ENCODE peak calls at places on chromosomes 4 and X, in ten cellular contexts. E is Peyer's patch, G is astrocyte, T is AG10803, V is keratinocyte, O is spleen, N is fibroblast of lung, H is bronchial epithelial cell, W is PC-9, X is heart left ventricle. L is an unnamed sample.

GRCh38 chr4:119726505-119726904 is 97.9 kb upstream of the PDE5A start:
- DNase-seq in T (peak), O (no peak), E (no peak), W (no peak), V (no peak), X (no peak), G (peak), N (peak), H (no peak), L (no peak)

GRCh38 chr4:93855926-93856325 is 27.4 kb downstream of the ATOH1 start:
- DNase-seq in V (no peak), E (no peak), W (no peak), O (no peak), H (no peak), N (no peak), T (no peak), G (no peak), X (no peak), L (no peak)

GRCh38 chr4:95694411-95694810 is 145.5 kb upstream of the PDHA2 start:
- DNase-seq in X (no peak), H (peak), T (no peak), O (no peak), N (no peak), V (no peak), G (no peak), W (no peak), E (no peak), L (no peak)

GRCh38 chr4:53376900-53377299 is 541 bp upstream of the FIP1L1 start:
- DNase-seq in W (no peak), E (no peak), T (no peak), N (no peak), X (no peak), V (no peak), O (no peak), H (no peak), G (no peak), L (no peak)

GRCh38 chr4:114857831-114858230 is 255.6 kb downstream of the NDST4 start:
- DNase-seq in T (no peak), W (no peak), N (no peak), E (no peak), G (no peak), X (no peak), O (no peak), H (peak), V (no peak), L (peak)

GRCh38 chr4:119048446-119048845 is 87.2 kb upstream of the MYOZ2 start:
- DNase-seq in X (no peak), W (no peak), E (no peak), G (no peak), N (no peak), O (no peak), T (no peak), V (no peak), H (peak), L (no peak)

GRCh38 chr4:84582988-84583870 is at the start of gene CDS1:
- DNase-seq in G (no peak), N (no peak), V (no peak), W (no peak), T (no peak), E (peak), O (peak), H (peak), X (peak), L (peak)

GRCh38 chr4:139177049-139177887 is at the start of gene ELF2:
- DNase-seq in H (peak), O (peak), G (peak), V (no peak), T (peak), W (peak), N (peak), X (peak), E (peak), L (peak)

GRCh38 chr4:180827193-180827592 is 1416.0 kb upstream of the TENM3 start:
- DNase-seq in E (no peak), W (no peak), O (no peak), H (no peak), X (no peak), T (peak), N (peak), V (no peak), G (no peak), L (no peak)

GRCh38 chr4:4269856-4270255 is 20.1 kb downstream of the LYAR start:
- DNase-seq in T (no peak), X (no peak), W (no peak), V (peak), H (peak), G (peak), E (no peak), N (peak), O (no peak), L (no peak)

GRCh38 chr4:139704915-139705485 is 39.4 kb downstream of the MGST2 start:
- DNase-seq in X (no peak), E (no peak), N (peak), G (peak), V (no peak), T (no peak), W (no peak), O (no peak), H (peak), L (no peak)

GRCh38 chr4:48369248-48369647 is 27.9 kb downstream of the SLAIN2 start:
- DNase-seq in O (no peak), N (no peak), E (no peak), X (no peak), T (peak), H (peak), W (no peak), V (no peak), G (peak), L (no peak)

GRCh38 chr4:185799442-185799841 is 12.6 kb downstream of the SORBS2 start:
- DNase-seq in H (no peak), N (no peak), T (no peak), X (no peak), W (no peak), O (no peak), V (no peak), G (no peak), E (no peak), L (no peak)

GRCh38 chr4:116357758-116358157 is 727.6 kb downstream of the TRAM1L1 start:
- DNase-seq in O (no peak), G (peak), V (peak), H (peak), N (no peak), E (no peak), X (no peak), T (no peak), W (peak), L (no peak)

GRCh38 chr4:79395883-79396282 is 12.1 kb downstream of the GK2 start:
- DNase-seq in G (no peak), V (no peak), W (no peak), T (no peak), E (no peak), O (no peak), H (no peak), N (no peak), X (no peak), L (no peak)

GRCh38 chr4:1008840-1009646 is 2.4 kb upstream of the FGFRL1 start:
- DNase-seq in O (peak), N (no peak), H (no peak), W (no peak), E (peak), G (no peak), T (no peak), V (no peak), X (no peak), L (peak)

GRCh38 chr4:17770845-17771244 is 10.6 kb downstream of the FAM184B start:
- DNase-seq in H (peak), N (no peak), V (no peak), X (no peak), E (no peak), W (no peak), T (no peak), G (peak), O (no peak), L (no peak)

GRCh38 chr4:39714171-39714570 is 16.2 kb downstream of the UBE2K start:
- DNase-seq in N (no peak), O (no peak), E (no peak), X (no peak), T (no peak), G (no peak), H (no peak), W (no peak), V (no peak), L (no peak)

GRCh38 chrX:143669395-143669794 is 33.5 kb upstream of the SLITRK4 start:
- DNase-seq in E (no peak), N (no peak), H (peak), W (no peak), G (no peak), X (no peak), V (no peak), T (no peak), O (no peak), L (no peak)

GRCh38 chrX:44651347-44651746 is 108.7 kb upstream of the FUNDC1 start:
- DNase-seq in N (no peak), X (no peak), H (no peak), O (no peak), V (no peak), W (no peak), E (no peak), T (no peak), G (no peak), L (no peak)

GRCh38 chrX:1807301-1807731 is 192.5 kb downstream of the ASMT start:
- DNase-seq in O (peak), X (no peak), G (peak), E (no peak), N (no peak), H (no peak), T (peak), W (no peak), V (no peak), L (no peak)

GRCh38 chrX:74232859-74233258 is 71.1 kb upstream of the ZCCHC13 start:
- DNase-seq in H (peak), V (no peak), G (peak), E (no peak), N (peak), W (no peak), T (peak), O (no peak), X (no peak), L (no peak)

GRCh38 chr4:142582340-142582739 is 263.8 kb downstream of the INPP4B start:
- DNase-seq in N (no peak), W (no peak), G (no peak), T (no peak), V (no peak), E (no peak), X (no peak), H (no peak), O (no peak), L (no peak)

GRCh38 chr4:68592673-68593072 is 16.6 kb upstream of the UGT2B17 start:
- DNase-seq in V (no peak), T (no peak), X (no peak), E (no peak), G (no peak), O (no peak), N (no peak), H (no peak), W (no peak), L (no peak)

GRCh38 chr4:83340692-83341343 is 6.2 kb upstream of the HPSE start:
- DNase-seq in O (no peak), X (no peak), V (no peak), T (no peak), E (no peak), N (no peak), G (no peak), H (no peak), W (no peak), L (no peak)

GRCh38 chr4:52883183-52883621 is 21.1 kb downstream of the RASL11B start:
- DNase-seq in N (no peak), G (no peak), E (no peak), T (no peak), H (peak), X (no peak), V (no peak), O (no peak), W (peak), L (peak)

GRCh38 chrX:131083510-131084142 is 25.5 kb downstream of the ARHGAP36 start:
- DNase-seq in H (no peak), T (no peak), X (no peak), G (no peak), N (no peak), W (no peak), O (peak), V (no peak), E (no peak), L (no peak)

GRCh38 chr4:20538922-20539321 is 161.3 kb upstream of the PACRGL start:
- DNase-seq in E (no peak), W (no peak), N (no peak), T (no peak), V (no peak), X (no peak), G (no peak), H (peak), O (no peak), L (no peak)

GRCh38 chrX:110228453-110228852 is 89.4 kb downstream of the AMMECR1 start:
- DNase-seq in T (no peak), O (no peak), W (no peak), E (no peak), V (no peak), G (no peak), X (no peak), N (no peak), H (no peak), L (no peak)

GRCh38 chr4:48472794-48473193 is 10.3 kb upstream of the SLC10A4 start:
- DNase-seq in H (no peak), W (no peak), O (no peak), X (no peak), N (no peak), T (no peak), G (no peak), E (no peak), V (no peak), L (no peak)

GRCh38 chr4:80678413-80678812 is 342.9 kb downstream of the CFAP299 start:
- DNase-seq in N (no peak), E (no peak), H (peak), G (no peak), O (no peak), T (no peak), V (no peak), X (no peak), W (no peak), L (no peak)

GRCh38 chr4:180810581-180810980 is 1432.6 kb upstream of the TENM3 start:
- DNase-seq in N (no peak), X (no peak), W (no peak), V (no peak), H (no peak), E (no peak), G (peak), T (no peak), O (no peak), L (no peak)

GRCh38 chrX:132025085-132025484 is 2.0 kb downstream of the STK26 start:
- DNase-seq in O (no peak), E (no peak), V (no peak), H (no peak), W (no peak), N (no peak), G (no peak), X (no peak), T (no peak), L (no peak)

GRCh38 chr4:14520171-14520570 is 482.1 kb upstream of the CPEB2 start:
- DNase-seq in E (no peak), T (no peak), N (peak), H (peak), G (no peak), W (no peak), X (no peak), V (no peak), O (no peak), L (no peak)

GRCh38 chr4:76752911-76753494 is 144.9 kb downstream of the SOWAHB start:
- DNase-seq in N (peak), W (no peak), X (no peak), V (peak), E (no peak), T (peak), G (peak), H (peak), O (no peak), L (no peak)

GRCh38 chr4:30630431-30630830 is 89.7 kb upstream of the PCDH7 start:
- DNase-seq in N (no peak), T (no peak), G (no peak), V (no peak), E (no peak), X (no peak), H (no peak), O (no peak), W (no peak), L (no peak)

GRCh38 chr4:84578540-84579409 is 4.2 kb upstream of the CDS1 start:
- DNase-seq in O (no peak), N (peak), H (peak), X (no peak), T (peak), W (no peak), G (peak), V (no peak), E (no peak), L (peak)

GRCh38 chr4:972651-973424 is 531 bp downstream of the DGKQ start:
- DNase-seq in O (peak), W (no peak), N (no peak), T (peak), H (no peak), V (no peak), G (no peak), X (peak), E (peak), L (no peak)

GRCh38 chrX:14491689-14492088 is 37.6 kb upstream of the GLRA2 start:
- DNase-seq in O (no peak), N (no peak), E (no peak), T (no peak), G (no peak), X (no peak), V (no peak), W (no peak), H (peak), L (no peak)

GRCh38 chrX:14501312-14501711 is 28.0 kb upstream of the GLRA2 start:
- DNase-seq in E (no peak), G (no peak), T (no peak), H (no peak), N (no peak), V (no peak), O (no peak), X (no peak), W (no peak), L (no peak)

GRCh38 chrX:14497184-14497666 is 32.1 kb upstream of the GLRA2 start:
- DNase-seq in H (no peak), V (no peak), G (no peak), N (peak), E (no peak), W (no peak), O (no peak), T (peak), X (no peak), L (no peak)

GRCh38 chrX:14496674-14497073 is 32.7 kb upstream of the GLRA2 start:
- DNase-seq in T (peak), O (no peak), N (no peak), G (no peak), W (no peak), X (no peak), E (no peak), H (no peak), V (no peak), L (no peak)
- H3K4me3 ChIP-seq in T (peak), O (no peak), N (peak), G (no peak), W (peak), X (peak), E (no peak), H (no peak), V (no peak), L (no peak)

GRCh38 chr4:124913237-124913636 is 200.7 kb upstream of the ANKRD50 start:
- DNase-seq in G (no peak), O (no peak), X (no peak), N (no peak), E (no peak), T (no peak), H (no peak), W (no peak), V (no peak), L (no peak)
- TF ChIP-seq CTCF in G (no peak), O (no peak), X (no peak), N (no peak), E (no peak), T (no peak), H (no peak), W (no peak), V (peak), L (no peak)

GRCh38 chrX:40169193-40170086 is 71.7 kb upstream of the BCOR start:
- DNase-seq in W (peak), X (peak), V (no peak), N (peak), H (peak), G (peak), T (peak), O (peak), E (no peak), L (peak)

GRCh38 chrX:40165861-40166260 is 68.1 kb upstream of the BCOR start:
- DNase-seq in T (no peak), O (peak), X (no peak), E (no peak), V (no peak), W (no peak), N (no peak), H (no peak), G (no peak), L (no peak)

GRCh38 chrX:40166582-40166981 is 68.8 kb upstream of the BCOR start:
- DNase-seq in T (peak), H (no peak), O (peak), X (no peak), W (no peak), G (no peak), V (no peak), E (no peak), N (no peak), L (no peak)

GRCh38 chrX:40167240-40168182 is 69.8 kb upstream of the BCOR start:
- DNase-seq in O (peak), H (no peak), W (no peak), V (no peak), G (no peak), X (peak), E (no peak), T (no peak), N (no peak), L (no peak)

GRCh38 chrX:40168183-40169015 is 70.6 kb upstream of the BCOR start:
- DNase-seq in X (no peak), O (no peak), E (no peak), N (no peak), T (no peak), V (no peak), G (no peak), H (no peak), W (no peak), L (no peak)
- H3K4me3 ChIP-seq in X (peak), O (peak), E (peak), N (peak), T (peak), V (no peak), G (peak), H (no peak), W (no peak), L (no peak)

GRCh38 chr4:168177546-168178149 is 85.3 kb downstream of the ANXA10 start:
- DNase-seq in T (no peak), O (no peak), E (no peak), G (no peak), X (no peak), W (no peak), N (no peak), H (no peak), V (no peak), L (peak)
- TF ChIP-seq CTCF in T (no peak), O (no peak), E (no peak), G (no peak), X (no peak), W (no peak), N (no peak), H (no peak), V (no peak), L (no peak)

GRCh38 chr4:10089346-10089745 is 27.3 kb downstream of the WDR1 start:
- DNase-seq in H (no peak), O (peak), E (peak), G (no peak), N (no peak), V (no peak), X (peak), T (no peak), W (no peak), L (no peak)
- H3K4me3 ChIP-seq in H (no peak), O (no peak), E (no peak), G (no peak), N (no peak), V (no peak), X (no peak), T (no peak), W (no peak), L (no peak)

GRCh38 chrX:113929004-113929403 is 654.9 kb upstream of the HTR2C start:
- DNase-seq in T (peak), N (peak), G (peak), E (no peak), V (peak), O (no peak), X (no peak), W (peak), H (peak), L (peak)
- TF ChIP-seq CTCF in T (peak), N (no peak), G (peak), E (no peak), V (peak), O (peak), X (no peak), W (peak), H (peak), L (peak)

DNA sequence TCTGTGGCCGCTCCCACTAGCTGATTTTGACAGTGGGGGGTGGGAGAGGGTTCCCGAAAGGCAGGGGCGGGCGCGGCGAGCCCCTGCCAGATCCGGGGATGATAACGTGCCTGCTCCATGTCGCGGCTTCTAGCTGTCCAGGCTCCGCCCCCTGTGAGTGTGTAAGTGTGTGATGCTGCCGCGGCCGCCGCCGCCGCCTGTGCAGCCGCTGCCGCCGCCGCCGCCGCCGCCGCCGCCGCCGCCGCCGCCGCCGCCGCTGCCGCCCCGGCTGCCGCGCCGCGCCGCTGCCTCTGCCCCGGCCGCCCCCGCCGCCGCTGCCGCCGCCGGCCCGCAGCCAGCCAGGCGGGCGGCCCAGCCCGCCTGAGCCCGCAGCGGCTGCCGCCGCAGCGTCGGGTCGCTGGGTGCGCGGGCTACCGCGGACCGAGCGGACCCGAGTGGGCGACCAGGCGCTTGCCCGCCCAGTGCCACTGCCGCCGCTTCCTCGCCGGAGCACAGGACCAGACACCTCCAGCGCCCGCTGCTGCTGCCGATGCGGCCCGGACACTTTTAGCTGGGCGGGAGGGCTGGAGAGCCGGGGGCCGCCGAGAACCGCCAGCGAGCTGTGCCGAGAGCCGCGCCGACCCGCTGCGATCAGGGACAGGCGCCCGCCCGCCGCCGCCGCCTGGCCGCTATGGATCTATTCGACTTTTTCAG is at the start of gene AFF2:
- DNase-seq in G (peak), T (peak), O (peak), N (peak), E (peak), W (no peak), V (no peak), X (peak), H (no peak), L (peak)
- H3K4me3 ChIP-seq in G (peak), T (peak), O (peak), N (peak), E (peak), W (no peak), V (no peak), X (peak), H (peak), L (peak)

GRCh38 chrX:126770179-126770578 is 49.4 kb upstream of the PRR32 start:
- DNase-seq in X (no peak), N (no peak), E (no peak), G (no peak), H (peak), W (no peak), O (no peak), T (no peak), V (no peak), L (peak)
- TF ChIP-seq CTCF in X (no peak), N (no peak), E (no peak), G (peak), H (no peak), W (peak), O (peak), T (no peak), V (peak), L (peak)